ENCODE peak calls at places on chromosomes 1 and 21, in ten cellular contexts. I, M, G, C, H, W, F, U, B and Z are unnamed samples. For H3K4me1, the result is how much of the 10 kb centered on the place peaks cover.

GRCh38 chr1:14184346-14184963 is 414.0 kb upstream of the KAZN start:
- DNase-seq in I (no peak), M (no peak), G (no peak), C (no peak), H (no peak), W (no peak), F (no peak), U (no peak), B (no peak), Z (no peak)

GRCh38 chr1:162690672-162691434 is 58.6 kb downstream of the DDR2 start:
- DNase-seq in I (no peak), M (peak), G (peak), C (no peak), H (no peak), W (no peak), F (peak), U (peak), B (peak), Z (peak)

GRCh38 chr1:151716771-151717631 is at the start of gene CELF3:
- DNase-seq in I (no peak), M (no peak), G (no peak), C (no peak), H (no peak), W (no peak), F (peak), U (peak), B (no peak), Z (no peak)

GRCh38 chr1:214188835-214189234 is 92.1 kb upstream of the SMYD2 start:
- DNase-seq in I (no peak), M (no peak), G (no peak), C (no peak), H (no peak), W (no peak), F (no peak), U (no peak), B (no peak), Z (no peak)

GRCh38 chr1:30637183-30637969 is 86.0 kb downstream of the MATN1 start:
- DNase-seq in I (no peak), M (no peak), G (no peak), C (no peak), H (peak), W (no peak), F (no peak), U (no peak), B (no peak), Z (no peak)

GRCh38 chr1:40848530-40849189 is 13.5 kb downstream of the CITED4 start:
- DNase-seq in I (no peak), M (no peak), G (peak), C (peak), H (peak), W (no peak), F (peak), U (peak), B (peak), Z (no peak)

GRCh38 chr1:58249729-58250586 is 296.6 kb downstream of the OMA1 start:
- DNase-seq in I (no peak), M (no peak), G (peak), C (no peak), H (no peak), W (peak), F (peak), U (no peak), B (no peak), Z (peak)

GRCh38 chr1:119371800-119372199 is 3.2 kb downstream of the HAO2 start:
- DNase-seq in I (no peak), M (no peak), G (no peak), C (no peak), H (no peak), W (no peak), F (no peak), U (no peak), B (no peak), Z (no peak)

GRCh38 chr1:42168397-42168682 is 3.8 kb upstream of the GUCA2A start:
- DNase-seq in I (no peak), M (no peak), G (no peak), C (no peak), H (no peak), W (no peak), F (no peak), U (no peak), B (no peak), Z (no peak)

GRCh38 chr1:1558591-1558990 is 16.1 kb downstream of the SSU72 start:
- DNase-seq in I (no peak), M (no peak), G (no peak), C (no peak), H (no peak), W (no peak), F (no peak), U (no peak), B (no peak), Z (no peak)

GRCh38 chr1:241063281-241063680 is 293.7 kb downstream of the RGS7 start:
- DNase-seq in I (no peak), M (no peak), G (no peak), C (no peak), H (no peak), W (no peak), F (no peak), U (no peak), B (no peak), Z (no peak)

GRCh38 chr1:63368131-63368530 is 704 bp downstream of the ALG6 start:
- DNase-seq in I (no peak), M (no peak), G (no peak), C (no peak), H (no peak), W (no peak), F (no peak), U (no peak), B (no peak), Z (no peak)

GRCh38 chr1:187928288-187928687 is 1099.5 kb downstream of the PLA2G4A start:
- DNase-seq in I (no peak), M (peak), G (peak), C (no peak), H (no peak), W (no peak), F (peak), U (peak), B (peak), Z (peak)

GRCh38 chr1:218305447-218306064 is 20.5 kb downstream of the RRP15 start:
- DNase-seq in I (no peak), M (no peak), G (no peak), C (no peak), H (no peak), W (no peak), F (no peak), U (no peak), B (no peak), Z (no peak)

GRCh38 chr21:45972716-45973474 is 8.7 kb upstream of the COL6A1 start:
- DNase-seq in I (no peak), M (no peak), G (peak), C (peak), H (peak), W (peak), F (peak), U (no peak), B (no peak), Z (no peak)

GRCh38 chr1:205973377-205974232 is 29.6 kb downstream of the RAB7B start:
- DNase-seq in I (no peak), M (no peak), G (no peak), C (no peak), H (peak), W (no peak), F (no peak), U (no peak), B (no peak), Z (no peak)

GRCh38 chr1:47684964-47685762 is 247.3 kb downstream of the FOXD2 start:
- DNase-seq in I (no peak), M (no peak), G (no peak), C (no peak), H (peak), W (no peak), F (peak), U (no peak), B (peak), Z (no peak)

GRCh38 chr1:156866679-156867015 is 6.0 kb downstream of the NTRK1 start:
- DNase-seq in I (no peak), M (no peak), G (no peak), C (no peak), H (no peak), W (no peak), F (no peak), U (no peak), B (no peak), Z (no peak)

GRCh38 chr1:209825591-209826433 is 2.0 kb upstream of the UTP25 start:
- DNase-seq in I (no peak), M (no peak), G (no peak), C (no peak), H (no peak), W (no peak), F (no peak), U (peak), B (peak), Z (peak)

GRCh38 chr1:115329965-115330364 is 8.1 kb downstream of the NGF start:
- DNase-seq in I (no peak), M (no peak), G (peak), C (no peak), H (no peak), W (no peak), F (no peak), U (no peak), B (peak), Z (no peak)

GRCh38 chr1:12344611-12345299 is 114.9 kb downstream of the VPS13D start:
- DNase-seq in I (no peak), M (no peak), G (no peak), C (peak), H (peak), W (no peak), F (peak), U (no peak), B (no peak), Z (no peak)

GRCh38 chr1:115757286-115757810 is 11.2 kb downstream of the CASQ2 start:
- DNase-seq in I (no peak), M (no peak), G (no peak), C (no peak), H (no peak), W (no peak), F (peak), U (no peak), B (no peak), Z (no peak)

GRCh38 chr1:232033285-232033684 is 406.7 kb downstream of the DISC1 start:
- DNase-seq in I (no peak), M (no peak), G (no peak), C (no peak), H (no peak), W (no peak), F (no peak), U (no peak), B (no peak), Z (no peak)

GRCh38 chr1:202852163-202852904 is 36.6 kb downstream of the RABIF start:
- DNase-seq in I (no peak), M (peak), G (peak), C (no peak), H (no peak), W (no peak), F (peak), U (peak), B (peak), Z (no peak)

GRCh38 chr1:7409278-7409677 is 361.8 kb upstream of the VAMP3 start:
- DNase-seq in I (no peak), M (no peak), G (no peak), C (no peak), H (peak), W (no peak), F (no peak), U (no peak), B (no peak), Z (no peak)

GRCh38 chr1:1565340-1565739 is 9.3 kb downstream of the SSU72 start:
- DNase-seq in I (no peak), M (no peak), G (no peak), C (no peak), H (no peak), W (no peak), F (peak), U (no peak), B (no peak), Z (no peak)

GRCh38 chr1:152034654-152035405 is 2.0 kb downstream of the S100A11 start:
- DNase-seq in I (no peak), M (peak), G (peak), C (no peak), H (no peak), W (no peak), F (peak), U (peak), B (peak), Z (peak)

GRCh38 chr1:10710489-10710888 is 86.0 kb downstream of the CASZ1 start:
- DNase-seq in I (no peak), M (no peak), G (no peak), C (no peak), H (no peak), W (no peak), F (no peak), U (no peak), B (no peak), Z (no peak)

GRCh38 chr1:187451238-187451637 is 622.5 kb downstream of the PLA2G4A start:
- DNase-seq in I (no peak), M (no peak), G (no peak), C (no peak), H (no peak), W (no peak), F (no peak), U (no peak), B (no peak), Z (no peak)

GRCh38 chr21:36169465-36170128 is 13.0 kb downstream of the DOP1B start:
- DNase-seq in I (no peak), M (no peak), G (no peak), C (peak), H (peak), W (peak), F (no peak), U (no peak), B (no peak), Z (no peak)
- TF ChIP-seq CTCF in I (no peak), M (no peak), G (no peak), C (no peak), H (no peak), W (peak), F (no peak), U (no peak), B (peak), Z (no peak)

DNA sequence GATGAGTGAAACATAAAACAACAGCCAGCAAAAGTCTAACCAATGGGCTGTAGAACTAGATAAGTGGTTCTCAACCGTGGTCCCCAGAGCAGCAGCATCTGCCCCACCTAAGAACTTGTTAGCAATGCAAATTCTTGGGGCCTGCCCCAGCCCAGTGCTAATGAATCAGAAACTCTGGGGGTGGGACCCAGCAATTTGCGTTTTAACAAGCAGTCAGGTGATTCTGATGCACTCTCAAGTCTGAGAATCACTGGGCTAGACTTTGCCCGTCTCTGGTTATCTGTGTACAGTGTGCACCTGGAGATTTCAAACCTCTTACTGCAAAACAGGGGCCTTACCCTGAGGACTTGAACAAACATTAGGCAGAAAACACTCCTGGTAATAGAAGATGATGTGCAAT is 66.5 kb downstream of the PLXNA2 start:
- DNase-seq in I (no peak), M (no peak), G (no peak), C (no peak), H (no peak), W (no peak), F (no peak), U (no peak), B (no peak), Z (peak)
- H3K27ac ChIP-seq in I (no peak), M (no peak), G (no peak), C (peak), H (peak), W (peak), F (no peak), U (peak), B (peak), Z (no peak)

DNA sequence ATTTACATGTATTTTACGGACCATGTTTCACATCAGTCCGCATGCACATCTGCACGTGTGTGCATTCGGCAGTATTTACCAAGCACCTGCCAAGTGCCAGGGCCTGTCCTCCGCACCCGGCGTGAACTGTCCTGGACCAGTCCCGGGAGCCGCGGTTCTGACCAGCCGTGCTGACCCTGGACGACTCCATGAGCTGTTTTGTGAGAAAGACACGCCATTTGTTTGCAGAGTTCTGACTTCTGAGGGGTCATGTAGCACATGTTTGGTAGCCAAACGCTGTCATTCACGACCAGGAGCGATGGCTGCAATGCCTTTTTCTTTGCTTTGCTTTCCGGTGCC is 3.3 kb upstream of the OLIG2 start:
- DNase-seq in I (no peak), M (no peak), G (no peak), C (no peak), H (no peak), W (no peak), F (no peak), U (no peak), B (no peak), Z (no peak)
- H3K4me1 ChIP-seq in I (half or more), M (under half), G (under half), C (under half), H (under half), W (half or more), F (under half), U (under half), B (under half), Z (under half)

GRCh38 chr1:225811622-225812487 is 1.9 kb downstream of the EPHX1 start:
- DNase-seq in I (no peak), M (no peak), G (no peak), C (no peak), H (no peak), W (no peak), F (no peak), U (peak), B (peak), Z (no peak)

GRCh38 chr1:225812488-225813249 is 2.7 kb downstream of the EPHX1 start:
- DNase-seq in I (no peak), M (no peak), G (no peak), C (no peak), H (no peak), W (no peak), F (peak), U (no peak), B (no peak), Z (no peak)

GRCh38 chr1:225815526-225816178 is 5.7 kb downstream of the EPHX1 start:
- DNase-seq in I (no peak), M (no peak), G (no peak), C (no peak), H (no peak), W (no peak), F (no peak), U (no peak), B (no peak), Z (no peak)

GRCh38 chr1:225814381-225814780 is 4.5 kb downstream of the EPHX1 start:
- DNase-seq in I (no peak), M (no peak), G (no peak), C (no peak), H (no peak), W (no peak), F (no peak), U (no peak), B (no peak), Z (no peak)

GRCh38 chr1:225813250-225813964 is 3.5 kb downstream of the EPHX1 start:
- DNase-seq in I (no peak), M (no peak), G (peak), C (peak), H (peak), W (no peak), F (peak), U (peak), B (peak), Z (no peak)
- TF ChIP-seq CTCF in I (no peak), M (no peak), G (no peak), C (no peak), H (no peak), W (no peak), F (no peak), U (no peak), B (no peak), Z (no peak)

GRCh38 chr1:17047924-17048323 is 5.9 kb downstream of the SDHB start:
- DNase-seq in I (no peak), M (no peak), G (no peak), C (no peak), H (no peak), W (no peak), F (no peak), U (no peak), B (no peak), Z (no peak)

GRCh38 chr1:17053685-17054410 is at the start of gene SDHB:
- DNase-seq in I (peak), M (peak), G (peak), C (peak), H (peak), W (peak), F (peak), U (peak), B (peak), Z (peak)

GRCh38 chr1:17053071-17053684 is 654 bp downstream of the SDHB start:
- DNase-seq in I (no peak), M (no peak), G (no peak), C (no peak), H (no peak), W (no peak), F (no peak), U (no peak), B (no peak), Z (no peak)

GRCh38 chr1:17055801-17056200 is 2.0 kb upstream of the SDHB start:
- DNase-seq in I (no peak), M (no peak), G (no peak), C (no peak), H (no peak), W (no peak), F (no peak), U (no peak), B (no peak), Z (no peak)

GRCh38 chr1:17052038-17052437 is 1.8 kb downstream of the SDHB start:
- DNase-seq in I (no peak), M (no peak), G (no peak), C (no peak), H (no peak), W (no peak), F (no peak), U (no peak), B (no peak), Z (no peak)
- H3K27ac ChIP-seq in I (peak), M (no peak), G (no peak), C (no peak), H (no peak), W (no peak), F (no peak), U (no peak), B (no peak), Z (no peak)